ENCODE peak calls at places on chromosomes 13 and 19, in six cellular contexts. One of them, this sample, is unnamed.

GRCh38 chr19:35828694-35829301 is 16.2 kb upstream of the PRODH2 start:
- DNase-seq in upper lobe of left lung: no peak
- DNase-seq in transverse colon: peak; percentile 38
- DNase-seq in GM12892: no peak
- DNase-seq in suprapubic skin: no peak
- DNase-seq in esophagus muscularis mucosa: no peak
- DNase-seq in this sample: no peak

GRCh38 chr19:58386576-58387337 is at the start of gene RPS5:
- DNase-seq in upper lobe of left lung: peak; percentile 95
- DNase-seq in transverse colon: peak; percentile 96
- DNase-seq in GM12892: peak; percentile 99
- DNase-seq in suprapubic skin: peak; percentile 98
- DNase-seq in esophagus muscularis mucosa: peak; percentile 99
- DNase-seq in this sample: peak; percentile 99

GRCh38 chr19:19132912-19133311 is 5.4 kb downstream of the TMEM161A start:
- DNase-seq in upper lobe of left lung: no peak
- DNase-seq in transverse colon: no peak
- DNase-seq in GM12892: no peak
- DNase-seq in suprapubic skin: no peak
- DNase-seq in esophagus muscularis mucosa: no peak
- DNase-seq in this sample: no peak

GRCh38 chr13:104553156-104553555 is 1486.9 kb upstream of the SLC10A2 start:
- DNase-seq in upper lobe of left lung: no peak
- DNase-seq in transverse colon: no peak
- DNase-seq in GM12892: no peak
- DNase-seq in suprapubic skin: no peak
- DNase-seq in esophagus muscularis mucosa: no peak
- DNase-seq in this sample: no peak

GRCh38 chr19:35783469-35784400 is 8.4 kb downstream of the ARHGAP33 start:
- DNase-seq in upper lobe of left lung: no peak
- DNase-seq in transverse colon: no peak
- DNase-seq in GM12892: no peak
- DNase-seq in suprapubic skin: no peak
- DNase-seq in esophagus muscularis mucosa: no peak
- DNase-seq in this sample: no peak

GRCh38 chr13:33721719-33722118 is 96.2 kb upstream of the RFC3 start:
- DNase-seq in upper lobe of left lung: no peak
- DNase-seq in transverse colon: no peak
- DNase-seq in GM12892: no peak
- DNase-seq in suprapubic skin: no peak
- DNase-seq in esophagus muscularis mucosa: no peak
- DNase-seq in this sample: no peak

GRCh38 chr13:59843040-59843439 is 320.7 kb downstream of the DIAPH3 start:
- DNase-seq in upper lobe of left lung: no peak
- DNase-seq in transverse colon: no peak
- DNase-seq in GM12892: no peak
- DNase-seq in suprapubic skin: no peak
- DNase-seq in esophagus muscularis mucosa: no peak
- DNase-seq in this sample: no peak

GRCh38 chr19:18263324-18264215 is 10.7 kb downstream of the IQCN start:
- DNase-seq in upper lobe of left lung: no peak
- DNase-seq in transverse colon: no peak
- DNase-seq in GM12892: no peak
- DNase-seq in suprapubic skin: no peak
- DNase-seq in esophagus muscularis mucosa: no peak
- DNase-seq in this sample: no peak

GRCh38 chr13:52001120-52001731 is 10.0 kb downstream of the ATP7B start:
- DNase-seq in upper lobe of left lung: no peak
- DNase-seq in transverse colon: no peak
- DNase-seq in GM12892: peak; percentile 39
- DNase-seq in suprapubic skin: no peak
- DNase-seq in esophagus muscularis mucosa: no peak
- DNase-seq in this sample: peak; percentile 35

GRCh38 chr13:53953205-53953604 is 924.6 kb downstream of the OLFM4 start:
- DNase-seq in upper lobe of left lung: no peak
- DNase-seq in transverse colon: no peak
- DNase-seq in GM12892: no peak
- DNase-seq in suprapubic skin: no peak
- DNase-seq in esophagus muscularis mucosa: no peak
- DNase-seq in this sample: no peak

GRCh38 chr19:4518345-4519171 is at the start of gene PLIN4:
- DNase-seq in upper lobe of left lung: no peak
- DNase-seq in transverse colon: peak; percentile 60
- DNase-seq in GM12892: no peak
- DNase-seq in suprapubic skin: no peak
- DNase-seq in esophagus muscularis mucosa: no peak
- DNase-seq in this sample: no peak

GRCh38 chr13:36815069-36815468 is 4.0 kb upstream of the RFXAP start:
- DNase-seq in upper lobe of left lung: no peak
- DNase-seq in transverse colon: no peak
- DNase-seq in GM12892: no peak
- DNase-seq in suprapubic skin: no peak
- DNase-seq in esophagus muscularis mucosa: no peak
- DNase-seq in this sample: no peak

GRCh38 chr13:24540236-24541126 is 27.9 kb upstream of the PARP4 start:
- DNase-seq in upper lobe of left lung: no peak
- DNase-seq in transverse colon: no peak
- DNase-seq in GM12892: no peak
- DNase-seq in suprapubic skin: no peak
- DNase-seq in esophagus muscularis mucosa: no peak
- DNase-seq in this sample: peak; percentile 13

GRCh38 chr13:24747248-24748151 is 16.5 kb upstream of the RNF17 start:
- DNase-seq in upper lobe of left lung: no peak
- DNase-seq in transverse colon: peak; percentile 24
- DNase-seq in GM12892: no peak
- DNase-seq in suprapubic skin: no peak
- DNase-seq in esophagus muscularis mucosa: no peak
- DNase-seq in this sample: no peak

GRCh38 chr13:93249259-93249917 is 22.8 kb downstream of the GPC6 start:
- DNase-seq in upper lobe of left lung: no peak
- DNase-seq in transverse colon: no peak
- DNase-seq in GM12892: no peak
- DNase-seq in suprapubic skin: no peak
- DNase-seq in esophagus muscularis mucosa: no peak
- DNase-seq in this sample: no peak

GRCh38 chr13:109228211-109228610 is 558.2 kb downstream of the IRS2 start:
- DNase-seq in upper lobe of left lung: no peak
- DNase-seq in transverse colon: no peak
- DNase-seq in GM12892: no peak
- DNase-seq in suprapubic skin: no peak
- DNase-seq in esophagus muscularis mucosa: no peak
- DNase-seq in this sample: no peak

GRCh38 chr19:55133639-55134444 is 15.2 kb downstream of the TNNT1 start:
- DNase-seq in upper lobe of left lung: no peak
- DNase-seq in transverse colon: no peak
- DNase-seq in GM12892: no peak
- DNase-seq in suprapubic skin: no peak
- DNase-seq in esophagus muscularis mucosa: no peak
- DNase-seq in this sample: no peak

GRCh38 chr13:41224113-41225110 is 30.0 kb upstream of the KBTBD7 start:
- DNase-seq in upper lobe of left lung: no peak
- DNase-seq in transverse colon: no peak
- DNase-seq in GM12892: no peak
- DNase-seq in suprapubic skin: no peak
- DNase-seq in esophagus muscularis mucosa: no peak
- DNase-seq in this sample: no peak

GRCh38 chr13:90519157-90519556 is 828.3 kb upstream of the MIR17HG start:
- DNase-seq in upper lobe of left lung: no peak
- DNase-seq in transverse colon: no peak
- DNase-seq in GM12892: no peak
- DNase-seq in suprapubic skin: no peak
- DNase-seq in esophagus muscularis mucosa: no peak
- DNase-seq in this sample: no peak
- TF ChIP-seq POLR2AphosphoS5 in upper lobe of left lung: no peak
- TF ChIP-seq POLR2AphosphoS5 in transverse colon: no peak
- TF ChIP-seq POLR2AphosphoS5 in GM12892: no peak
- TF ChIP-seq POLR2AphosphoS5 in suprapubic skin: no peak
- TF ChIP-seq POLR2AphosphoS5 in esophagus muscularis mucosa: no peak
- TF ChIP-seq POLR2AphosphoS5 in this sample: no peak

GRCh38 chr19:907183-907853 is 5.7 kb downstream of the R3HDM4 start:
- DNase-seq in upper lobe of left lung: peak; percentile 58
- DNase-seq in transverse colon: no peak
- DNase-seq in GM12892: no peak
- DNase-seq in suprapubic skin: no peak
- DNase-seq in esophagus muscularis mucosa: no peak
- DNase-seq in this sample: no peak

GRCh38 chr19:903266-903797 is 9.7 kb downstream of the R3HDM4 start:
- DNase-seq in upper lobe of left lung: no peak
- DNase-seq in transverse colon: no peak
- DNase-seq in GM12892: no peak
- DNase-seq in suprapubic skin: no peak
- DNase-seq in esophagus muscularis mucosa: no peak
- DNase-seq in this sample: no peak

GRCh38 chr19:902446-903226 is 9.4 kb downstream of the RNU6-9 start:
- DNase-seq in upper lobe of left lung: no peak
- DNase-seq in transverse colon: no peak
- DNase-seq in GM12892: no peak
- DNase-seq in suprapubic skin: no peak
- DNase-seq in esophagus muscularis mucosa: no peak
- DNase-seq in this sample: no peak

GRCh38 chr19:904545-904944 is 8.5 kb downstream of the R3HDM4 start:
- DNase-seq in upper lobe of left lung: no peak
- DNase-seq in transverse colon: no peak
- DNase-seq in GM12892: no peak
- DNase-seq in suprapubic skin: no peak
- DNase-seq in esophagus muscularis mucosa: no peak
- DNase-seq in this sample: no peak

DNA sequence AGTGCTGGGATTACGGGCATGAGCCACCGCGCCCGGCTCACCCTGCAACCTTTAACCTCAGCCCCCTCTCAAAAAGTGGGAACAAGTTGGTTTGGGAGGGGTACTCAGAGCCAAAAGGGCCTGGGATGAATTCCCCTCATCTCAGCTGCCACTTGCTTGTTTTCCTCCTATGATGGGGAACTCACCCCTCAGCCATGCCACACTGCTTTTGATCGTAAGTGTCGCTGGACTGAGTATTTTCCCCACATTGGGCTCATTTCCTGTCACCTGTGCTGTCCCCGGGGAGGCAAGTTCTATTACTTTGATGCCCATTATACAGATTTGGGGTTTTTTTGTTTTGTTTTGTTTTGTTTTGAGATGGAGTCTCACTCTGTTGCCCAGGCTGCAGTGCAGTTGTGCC is 6.5 kb downstream of the R3HDM4 start:
- DNase-seq in upper lobe of left lung: no peak
- DNase-seq in transverse colon: no peak
- DNase-seq in GM12892: no peak
- DNase-seq in suprapubic skin: no peak
- DNase-seq in esophagus muscularis mucosa: no peak
- DNase-seq in this sample: no peak
- TF ChIP-seq POLR2A in upper lobe of left lung: no peak
- TF ChIP-seq POLR2A in transverse colon: no peak
- TF ChIP-seq POLR2A in GM12892: no peak
- TF ChIP-seq POLR2A in suprapubic skin: no peak
- TF ChIP-seq POLR2A in esophagus muscularis mucosa: no peak
- TF ChIP-seq POLR2A in this sample: no peak

DNA sequence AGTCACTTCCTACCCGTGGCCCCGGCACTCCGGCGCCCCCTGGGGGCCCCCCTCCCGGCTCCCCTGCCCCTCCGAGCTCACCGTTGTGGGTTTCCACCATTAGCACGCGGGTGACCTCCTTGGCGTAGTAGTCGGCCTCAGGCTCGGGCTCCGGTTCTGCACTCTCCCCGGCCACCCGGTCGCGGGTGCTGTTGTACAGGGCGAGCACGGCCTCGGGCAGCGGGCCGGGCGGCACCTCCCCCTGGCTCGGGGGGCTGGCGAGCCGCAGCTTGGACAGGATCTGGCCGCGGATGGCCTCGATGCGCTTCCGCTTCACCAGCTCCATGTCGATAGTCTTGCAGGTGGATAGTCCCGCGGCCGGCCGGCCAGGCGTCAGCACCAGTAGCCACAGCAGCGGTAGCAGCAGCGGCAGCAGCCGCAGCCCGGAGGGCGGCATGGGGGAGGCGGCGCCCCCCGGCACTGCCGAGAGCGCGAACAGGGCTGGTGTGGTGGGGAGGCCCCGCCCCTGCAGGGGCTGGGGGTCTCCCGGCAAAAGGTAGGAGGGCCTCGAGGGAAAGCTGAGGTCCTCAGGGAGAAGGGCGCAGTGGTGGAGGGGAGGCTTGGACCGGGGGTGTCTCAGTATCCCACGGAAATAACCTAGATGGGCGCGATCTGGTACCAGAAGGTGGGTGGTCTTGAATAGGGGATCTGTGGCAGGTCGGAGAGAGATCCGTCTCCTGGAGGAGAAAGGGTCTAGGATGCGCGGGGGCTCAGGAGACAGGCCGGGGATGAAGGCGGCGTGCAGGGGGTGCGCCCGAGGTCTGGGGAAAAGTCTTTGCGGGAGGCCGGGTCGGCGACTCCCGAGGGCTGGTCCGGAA is 885 bp downstream of the TGFB1 start:
- DNase-seq in upper lobe of left lung: peak; percentile 79
- DNase-seq in transverse colon: peak; percentile 78
- DNase-seq in GM12892: peak; percentile 78
- DNase-seq in suprapubic skin: no peak
- DNase-seq in esophagus muscularis mucosa: peak; percentile 94
- DNase-seq in this sample: peak; percentile 74
- TF ChIP-seq POLR2AphosphoS5 in upper lobe of left lung: no peak
- TF ChIP-seq POLR2AphosphoS5 in transverse colon: no peak
- TF ChIP-seq POLR2AphosphoS5 in GM12892: no peak
- TF ChIP-seq POLR2AphosphoS5 in suprapubic skin: no peak
- TF ChIP-seq POLR2AphosphoS5 in esophagus muscularis mucosa: no peak
- TF ChIP-seq POLR2AphosphoS5 in this sample: no peak

DNA sequence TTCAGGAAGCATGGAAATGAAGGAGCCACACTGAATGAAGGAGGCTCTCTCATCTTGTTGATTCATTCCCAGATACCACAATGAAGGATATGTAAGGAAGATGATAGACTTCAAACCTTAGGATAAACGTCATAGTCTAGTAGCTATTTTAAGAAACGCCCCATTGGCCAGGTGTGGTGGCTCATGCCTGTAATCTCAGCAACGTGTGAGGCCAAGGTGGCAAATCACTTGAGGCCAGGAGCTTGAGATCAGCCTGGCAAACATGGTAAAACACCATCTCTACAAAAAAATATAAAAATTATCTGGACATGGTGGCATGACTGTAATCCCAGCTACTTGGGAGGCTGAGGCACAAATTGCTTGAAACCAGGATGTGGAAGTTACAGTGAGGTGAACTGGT is 17.1 kb upstream of the ZNF841 start:
- DNase-seq in upper lobe of left lung: no peak
- DNase-seq in transverse colon: no peak
- DNase-seq in GM12892: no peak
- DNase-seq in suprapubic skin: no peak
- DNase-seq in esophagus muscularis mucosa: no peak
- DNase-seq in this sample: no peak
- TF ChIP-seq POLR2A in upper lobe of left lung: no peak
- TF ChIP-seq POLR2A in transverse colon: no peak
- TF ChIP-seq POLR2A in GM12892: no peak
- TF ChIP-seq POLR2A in suprapubic skin: no peak
- TF ChIP-seq POLR2A in esophagus muscularis mucosa: no peak
- TF ChIP-seq POLR2A in this sample: no peak

This sample was measured in GM12891.